ENCODE peak calls at places on chromosome 22, in eight cellular contexts. T is upper lobe of right lung, O is IMR-90, K is neural progenitor cell, V is mesendoderm, N is psoas muscle, U is H1, P is mammary epithelial cell. Q is an unnamed sample. For H3K27me3, the result is how much of the 10 kb centered on the place peaks cover.

GRCh38 chr22:35442471-35442870 is 42.5 kb downstream of the MCM5 start:
- DNase-seq in T (no peak), O (no peak), K (no peak), V (no peak), N (no peak), U (no peak), P (no peak), Q (no peak)

GRCh38 chr22:30304495-30305244 is 15.4 kb upstream of the CASTOR1 start:
- DNase-seq in T (peak), O (no peak), K (no peak), V (no peak), N (no peak), U (no peak), P (peak), Q (peak)

GRCh38 chr22:46793497-46793896 is 31.0 kb downstream of the TBC1D22A start:
- DNase-seq in T (no peak), O (no peak), K (no peak), V (no peak), N (no peak), U (no peak), P (no peak), Q (no peak)

GRCh38 chr22:31753005-31753633 is 700 bp upstream of the DEPDC5 start:
- DNase-seq in T (peak), O (no peak), K (peak), V (peak), N (peak), U (peak), P (no peak), Q (peak)

GRCh38 chr22:26949193-26949592 is 291.8 kb downstream of the MIAT start:
- DNase-seq in T (no peak), O (peak), K (peak), V (peak), N (no peak), U (no peak), P (peak), Q (peak)

GRCh38 chr22:45292675-45293402 is 8.1 kb downstream of the UPK3A start:
- DNase-seq in T (no peak), O (no peak), K (no peak), V (no peak), N (no peak), U (no peak), P (no peak), Q (no peak)

GRCh38 chr22:47225931-47226633 is 463.6 kb downstream of the TBC1D22A start:
- DNase-seq in T (no peak), O (no peak), K (no peak), V (no peak), N (no peak), U (peak), P (no peak), Q (no peak)

GRCh38 chr22:46547179-46547882 is 9.9 kb upstream of the CELSR1 start:
- DNase-seq in T (no peak), O (peak), K (peak), V (no peak), N (peak), U (no peak), P (peak), Q (peak)

GRCh38 chr22:41816241-41816640 is 15.8 kb downstream of the CCDC134 start:
- DNase-seq in T (no peak), O (no peak), K (no peak), V (no peak), N (no peak), U (no peak), P (no peak), Q (no peak)

GRCh38 chr22:32534252-32535215 is 59.9 kb downstream of the FBXO7 start:
- DNase-seq in T (no peak), O (no peak), K (no peak), V (no peak), N (peak), U (no peak), P (no peak), Q (no peak)

GRCh38 chr22:29079218-29079901 is 6.5 kb downstream of the KREMEN1 start:
- DNase-seq in T (no peak), O (no peak), K (no peak), V (no peak), N (no peak), U (no peak), P (no peak), Q (no peak)

GRCh38 chr22:28019360-28019759 is 100.3 kb upstream of the PITPNB start:
- DNase-seq in T (peak), O (no peak), K (no peak), V (no peak), N (peak), U (no peak), P (peak), Q (peak)

GRCh38 chr22:45671051-45671782 is 417 bp upstream of the ATXN10 start:
- DNase-seq in T (no peak), O (no peak), K (peak), V (peak), N (peak), U (no peak), P (no peak), Q (no peak)

GRCh38 chr22:24402460-24403192 is 24.8 kb upstream of the ADORA2A start:
- DNase-seq in T (no peak), O (peak), K (no peak), V (no peak), N (peak), U (no peak), P (peak), Q (peak)

GRCh38 chr22:24189249-24190158 is 8.2 kb downstream of the SUSD2 start:
- DNase-seq in T (peak), O (peak), K (peak), V (peak), N (peak), U (peak), P (peak), Q (peak)

GRCh38 chr22:42937164-42937854 is 77.6 kb downstream of the PACSIN2 start:
- DNase-seq in T (peak), O (peak), K (no peak), V (peak), N (no peak), U (no peak), P (peak), Q (peak)

GRCh38 chr22:26597480-26597879 is 7.5 kb upstream of the TPST2 start:
- DNase-seq in T (no peak), O (no peak), K (no peak), V (no peak), N (no peak), U (no peak), P (no peak), Q (no peak)

GRCh38 chr22:50713571-50714056 is 24.4 kb upstream of the ACR start:
- DNase-seq in T (no peak), O (no peak), K (no peak), V (no peak), N (peak), U (no peak), P (no peak), Q (no peak)

GRCh38 chr22:41367680-41368542 is 13.8 kb upstream of the TEF start:
- DNase-seq in T (peak), O (peak), K (peak), V (no peak), N (no peak), U (no peak), P (peak), Q (no peak)

GRCh38 chr22:24310969-24311368 is 40.3 kb downstream of the SPECC1L start:
- DNase-seq in T (no peak), O (no peak), K (no peak), V (no peak), N (no peak), U (no peak), P (no peak), Q (no peak)

GRCh38 chr22:24580276-24580675 is 12.6 kb downstream of the LRRC75B start:
- DNase-seq in T (no peak), O (peak), K (no peak), V (no peak), N (no peak), U (no peak), P (peak), Q (no peak)

GRCh38 chr22:50059881-50060262 is 1.8 kb upstream of the TTLL8 start:
- DNase-seq in T (no peak), O (no peak), K (no peak), V (no peak), N (no peak), U (no peak), P (no peak), Q (no peak)

GRCh38 chr22:27135582-27135981 is 478.2 kb downstream of the MIAT start:
- DNase-seq in T (no peak), O (peak), K (no peak), V (peak), N (no peak), U (no peak), P (no peak), Q (peak)

GRCh38 chr22:49765091-49765771 is 62.4 kb downstream of the BRD1 start:
- DNase-seq in T (peak), O (no peak), K (no peak), V (no peak), N (peak), U (peak), P (no peak), Q (no peak)

GRCh38 chr22:40533712-40534378 is 102.7 kb downstream of the MRTFA start:
- DNase-seq in T (no peak), O (peak), K (peak), V (peak), N (no peak), U (no peak), P (peak), Q (peak)

GRCh38 chr22:43185860-43186261 is 1.1 kb downstream of the TTLL12 start:
- DNase-seq in T (no peak), O (peak), K (peak), V (peak), N (peak), U (no peak), P (peak), Q (peak)

GRCh38 chr22:50248192-50249084 is 2.6 kb downstream of the HDAC10 start:
- DNase-seq in T (no peak), O (no peak), K (no peak), V (no peak), N (peak), U (no peak), P (no peak), Q (no peak)

GRCh38 chr22:29871684-29872083 is 11.3 kb upstream of the MTMR3 start:
- DNase-seq in T (no peak), O (no peak), K (peak), V (peak), N (peak), U (peak), P (no peak), Q (no peak)

GRCh38 chr22:26529345-26529744 is 17.1 kb upstream of the TFIP11 start:
- DNase-seq in T (peak), O (no peak), K (no peak), V (no peak), N (peak), U (no peak), P (no peak), Q (no peak)

GRCh38 chr22:24201681-24202590 is 20.6 kb downstream of the SUSD2 start:
- DNase-seq in T (no peak), O (peak), K (no peak), V (no peak), N (no peak), U (no peak), P (no peak), Q (no peak)

GRCh38 chr22:39251762-39252460 is 7.1 kb upstream of the PDGFB start:
- DNase-seq in T (no peak), O (no peak), K (no peak), V (no peak), N (peak), U (no peak), P (no peak), Q (peak)

GRCh38 chr22:39252461-39253391 is 7.9 kb upstream of the PDGFB start:
- DNase-seq in T (no peak), O (peak), K (no peak), V (peak), N (peak), U (no peak), P (no peak), Q (no peak)

GRCh38 chr22:39249081-39249704 is 4.4 kb upstream of the PDGFB start:
- DNase-seq in T (no peak), O (no peak), K (no peak), V (no peak), N (peak), U (no peak), P (no peak), Q (no peak)

GRCh38 chr22:39250131-39250530 is 5.3 kb upstream of the PDGFB start:
- DNase-seq in T (no peak), O (no peak), K (peak), V (peak), N (peak), U (no peak), P (no peak), Q (no peak)

DNA sequence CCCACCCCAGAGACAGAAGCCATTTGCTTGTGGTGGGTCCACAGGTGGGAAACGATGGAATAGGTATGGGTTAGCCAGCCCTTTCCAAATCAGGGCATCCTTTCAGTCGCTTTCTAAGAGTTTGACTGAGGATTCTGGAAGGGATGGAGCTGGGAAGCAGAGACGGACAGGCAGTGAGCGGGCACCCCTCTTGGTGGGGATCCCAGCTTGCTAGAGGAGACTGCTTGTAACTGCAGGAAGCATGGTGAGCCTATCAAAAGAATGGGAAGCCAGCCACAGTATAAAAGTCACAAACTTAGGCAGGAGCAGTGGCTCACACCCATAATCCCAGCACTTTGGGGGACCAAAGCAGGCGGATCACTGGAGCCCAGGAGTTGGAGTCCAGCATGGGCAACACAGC is 6.1 kb upstream of the PDGFB start:
- DNase-seq in T (no peak), O (no peak), K (no peak), V (peak), N (no peak), U (no peak), P (no peak), Q (no peak)
- H3K27me3 ChIP-seq in T (under half), O (under half), K (under half), V (under half), N (under half), U (under half), P (under half), Q (under half)

GRCh38 chr22:17777717-17778044 is 3.4 kb upstream of the BID start:
- DNase-seq in T (no peak), O (no peak), K (no peak), V (no peak), N (no peak), U (no peak), P (no peak), Q (no peak)

GRCh38 chr22:17780116-17780740 is 6.0 kb upstream of the BID start:
- DNase-seq in T (no peak), O (no peak), K (no peak), V (no peak), N (peak), U (no peak), P (no peak), Q (no peak)

GRCh38 chr22:17777005-17777716 is 2.9 kb upstream of the BID start:
- DNase-seq in T (peak), O (no peak), K (no peak), V (no peak), N (peak), U (no peak), P (no peak), Q (no peak)

GRCh38 chr22:17779286-17780115 is 5.2 kb upstream of the BID start:
- DNase-seq in T (no peak), O (no peak), K (no peak), V (no peak), N (peak), U (no peak), P (no peak), Q (no peak)

GRCh38 chr22:17778412-17778976 is 4.2 kb upstream of the BID start:
- DNase-seq in T (no peak), O (no peak), K (no peak), V (no peak), N (peak), U (no peak), P (no peak), Q (no peak)
- H3K4me3 ChIP-seq in T (no peak), O (no peak), K (no peak), V (no peak), N (no peak), U (no peak), P (no peak), Q (no peak)

GRCh38 chr22:22244337-22245250 is at the start of gene VPREB1:
- DNase-seq in T (no peak), O (no peak), K (no peak), V (no peak), N (no peak), U (no peak), P (no peak), Q (no peak)
- H3K27me3 ChIP-seq in T (under half), O (half or more), K (half or more), V (under half), N (under half), U (half or more), P (under half), Q (under half)

DNA sequence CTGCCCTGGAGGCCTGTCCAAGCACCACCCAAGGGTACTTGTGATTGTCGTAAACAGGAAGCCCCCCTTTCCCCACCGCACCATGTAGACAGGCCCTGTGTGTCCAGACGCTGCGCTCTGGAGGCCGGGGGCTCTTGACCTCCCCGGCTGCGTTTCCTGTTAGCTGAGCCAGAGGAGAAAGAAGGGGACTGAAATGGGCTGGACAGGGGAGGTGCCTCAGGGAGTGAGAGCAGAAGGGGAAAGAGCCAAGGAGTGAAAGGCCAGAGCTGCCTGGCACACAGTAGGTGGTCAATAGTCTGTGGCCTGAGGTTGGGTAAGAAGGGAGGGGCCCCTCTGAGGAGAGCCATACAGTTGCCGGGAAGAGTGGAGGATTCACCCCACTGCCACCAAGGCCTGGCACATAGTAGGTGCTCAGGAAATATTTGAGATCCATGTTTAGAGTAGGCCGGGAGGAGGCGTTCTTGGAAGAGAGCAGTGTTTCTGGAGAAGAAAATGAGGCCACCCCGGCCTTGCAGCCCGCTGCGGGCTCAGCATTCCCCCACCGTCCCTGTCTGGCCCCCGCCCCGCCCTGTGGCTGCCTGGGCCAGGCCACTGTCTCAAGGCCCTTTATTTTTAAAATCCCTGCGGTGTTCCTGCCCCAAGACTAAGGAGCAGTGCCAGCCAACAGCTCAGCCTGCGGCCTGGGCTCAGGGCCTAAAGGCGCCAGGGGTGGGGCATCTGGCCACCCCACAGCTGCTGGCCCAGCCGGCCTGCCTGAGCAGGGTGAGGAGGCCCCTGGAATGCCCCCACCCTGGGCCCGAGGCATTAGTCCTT is 13.6 kb upstream of the CDC42EP1 start:
- DNase-seq in T (peak), O (peak), K (peak), V (peak), N (peak), U (no peak), P (no peak), Q (peak)
- H3K4me3 ChIP-seq in T (peak), O (no peak), K (peak), V (no peak), N (no peak), U (peak), P (no peak), Q (no peak)

GRCh38 chr22:19728271-19728670 is 4.9 kb downstream of the GP1BB start:
- DNase-seq in T (no peak), O (no peak), K (no peak), V (no peak), N (no peak), U (no peak), P (no peak), Q (no peak)
- H3K27me3 ChIP-seq in T (under half), O (under half), K (half or more), V (under half), N (under half), U (half or more), P (under half), Q (under half)

Q was measured in MG63.